ENCODE peak calls at places on chromosomes 6 and 20, in six cellular contexts. B, W, M, V, Y and H are unnamed samples.

GRCh38 chr6:134004714-134005113 is 47.7 kb downstream of the SLC2A12 start:
- DNase-seq in B (peak), W (no peak), M (no peak), V (no peak), Y (no peak), H (no peak)

GRCh38 chr20:6654490-6655247 is 112.8 kb upstream of the BMP2 start:
- DNase-seq in B (no peak), W (no peak), M (no peak), V (no peak), Y (peak), H (no peak)

GRCh38 chr6:128710305-128710704 is 172.6 kb upstream of the LAMA2 start:
- DNase-seq in B (peak), W (no peak), M (no peak), V (no peak), Y (no peak), H (no peak)

GRCh38 chr6:17470953-17471335 is 77.5 kb downstream of the CAP2 start:
- DNase-seq in B (peak), W (no peak), M (no peak), V (no peak), Y (peak), H (peak)

GRCh38 chr20:39986231-39986904 is 702.7 kb downstream of the MAFB start:
- DNase-seq in B (peak), W (peak), M (peak), V (no peak), Y (peak), H (no peak)

GRCh38 chr20:49948809-49949507 is 12.8 kb downstream of the RNF114 start:
- DNase-seq in B (peak), W (no peak), M (no peak), V (no peak), Y (peak), H (no peak)

GRCh38 chr6:31952140-31952805 is 6.4 kb downstream of the CFB start:
- DNase-seq in B (peak), W (no peak), M (peak), V (peak), Y (peak), H (peak)

GRCh38 chr20:38498909-38499308 is 26.3 kb downstream of the RALGAPB start:
- DNase-seq in B (peak), W (no peak), M (no peak), V (no peak), Y (no peak), H (no peak)

GRCh38 chr6:99282479-99283062 is 66.9 kb downstream of the FAXC start:
- DNase-seq in B (peak), W (no peak), M (no peak), V (no peak), Y (peak), H (no peak)

GRCh38 chr6:389622-390021 is 1.9 kb upstream of the IRF4 start:
- DNase-seq in B (no peak), W (no peak), M (no peak), V (no peak), Y (no peak), H (no peak)

GRCh38 chr6:15447546-15448232 is 201.8 kb downstream of the JARID2 start:
- DNase-seq in B (no peak), W (no peak), M (peak), V (no peak), Y (no peak), H (no peak)

GRCh38 chr20:61926253-61926613 is 139.4 kb downstream of the TAF4 start:
- DNase-seq in B (no peak), W (no peak), M (no peak), V (no peak), Y (no peak), H (no peak)

GRCh38 chr6:40356242-40356910 is 230.8 kb downstream of the LRFN2 start:
- DNase-seq in B (no peak), W (no peak), M (no peak), V (no peak), Y (no peak), H (no peak)

GRCh38 chr20:63941282-63942060 is 14.7 kb downstream of the UCKL1 start:
- DNase-seq in B (no peak), W (peak), M (no peak), V (peak), Y (no peak), H (no peak)

GRCh38 chr6:134590449-134590848 is 272.5 kb upstream of the SGK1 start:
- DNase-seq in B (peak), W (no peak), M (no peak), V (no peak), Y (no peak), H (peak)

GRCh38 chr20:54515788-54516324 is 40.5 kb downstream of the DOK5 start:
- DNase-seq in B (peak), W (no peak), M (no peak), V (no peak), Y (no peak), H (no peak)

GRCh38 chr6:88177961-88178464 is 11.9 kb upstream of the CNR1 start:
- DNase-seq in B (no peak), W (no peak), M (no peak), V (no peak), Y (no peak), H (peak)

GRCh38 chr20:37524221-37524700 is 3.2 kb downstream of the NNAT start:
- DNase-seq in B (no peak), W (no peak), M (no peak), V (no peak), Y (no peak), H (no peak)

GRCh38 chr20:14877616-14878015 is 540.2 kb upstream of the FLRT3 start:
- DNase-seq in B (no peak), W (no peak), M (no peak), V (no peak), Y (no peak), H (no peak)

GRCh38 chr20:58308680-58309527 is 611 bp upstream of the RAB22A start:
- DNase-seq in B (peak), W (no peak), M (peak), V (peak), Y (peak), H (no peak)

GRCh38 chr20:46951405-46951804 is 56.8 kb downstream of the EYA2 start:
- DNase-seq in B (peak), W (no peak), M (no peak), V (no peak), Y (no peak), H (no peak)

GRCh38 chr6:110656492-110656891 is 158.8 kb downstream of the CDK19 start:
- DNase-seq in B (no peak), W (no peak), M (no peak), V (no peak), Y (no peak), H (no peak)

DNA sequence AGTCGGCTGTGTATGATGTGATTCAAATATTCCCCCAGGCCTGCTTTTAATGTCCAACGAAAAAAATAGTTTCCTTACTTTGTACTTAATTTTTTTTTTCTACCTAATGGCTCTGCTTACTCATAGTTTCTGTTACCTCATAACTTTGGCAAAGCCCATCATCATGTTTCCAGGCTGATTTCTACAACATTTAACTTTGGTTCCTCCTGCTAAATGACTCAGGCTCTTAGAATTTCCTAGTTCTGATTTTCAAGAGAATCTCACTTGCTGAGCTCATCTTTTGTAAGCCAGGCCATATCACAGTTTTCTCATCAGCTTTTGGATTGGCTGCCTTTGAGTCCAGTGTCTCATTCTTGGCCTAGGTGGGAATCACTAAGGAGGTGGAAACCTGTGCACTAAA is 323.1 kb downstream of the HDGFL1 start:
- DNase-seq in B (peak), W (no peak), M (no peak), V (no peak), Y (peak), H (peak)
- H3K14ac ChIP-seq in B (peak), W (no peak), M (no peak), V (no peak), Y (no peak), H (no peak)

GRCh38 chr6:147744012-147744411 is 235.5 kb downstream of the SAMD5 start:
- DNase-seq in B (no peak), W (no peak), M (no peak), V (no peak), Y (no peak), H (no peak)
- H3K14ac ChIP-seq in B (no peak), W (no peak), M (no peak), V (no peak), Y (no peak), H (no peak)

GRCh38 chr20:23562721-23563342 is 5.5 kb downstream of the CST9L start:
- DNase-seq in B (no peak), W (no peak), M (no peak), V (no peak), Y (no peak), H (no peak)

GRCh38 chr20:23568320-23569011 is at the start of gene CST9L:
- DNase-seq in B (no peak), W (no peak), M (no peak), V (peak), Y (no peak), H (no peak)

GRCh38 chr20:23564927-23565326 is 3.4 kb downstream of the CST9L start:
- DNase-seq in B (no peak), W (no peak), M (no peak), V (no peak), Y (no peak), H (no peak)

GRCh38 chr20:23566199-23566932 is 1.9 kb downstream of the CST9L start:
- DNase-seq in B (no peak), W (no peak), M (no peak), V (peak), Y (no peak), H (no peak)

DNA sequence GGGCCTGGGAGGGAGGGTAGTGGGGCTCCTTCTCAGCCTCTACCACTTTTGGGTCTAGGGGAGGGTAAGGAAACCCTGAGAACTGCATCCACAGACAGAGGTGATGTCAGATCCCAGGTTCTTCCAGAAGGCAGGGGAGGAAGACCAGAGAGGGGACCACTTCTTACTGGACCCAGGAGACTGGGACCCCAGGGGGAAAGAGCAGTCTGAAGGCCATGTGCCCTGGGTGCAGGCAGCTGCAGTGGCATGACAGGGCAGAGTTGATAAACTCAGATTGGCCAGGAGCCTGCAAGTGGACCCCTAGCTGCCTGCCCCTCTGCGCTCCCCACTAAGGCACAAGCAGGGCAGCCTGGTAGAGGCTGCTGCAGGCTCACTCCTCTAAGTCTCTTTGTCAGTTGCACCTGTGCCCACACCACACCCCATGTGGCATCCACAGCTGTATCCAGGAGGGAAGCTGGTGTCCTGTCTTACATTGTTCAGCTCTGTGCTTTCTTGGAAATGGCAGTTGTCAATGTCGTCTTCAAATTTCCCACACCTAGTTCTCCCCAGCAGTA is 2.7 kb downstream of the CST9L start:
- DNase-seq in B (no peak), W (no peak), M (no peak), V (peak), Y (no peak), H (no peak)
- H3K14ac ChIP-seq in B (no peak), W (no peak), M (no peak), V (no peak), Y (no peak), H (no peak)

DNA sequence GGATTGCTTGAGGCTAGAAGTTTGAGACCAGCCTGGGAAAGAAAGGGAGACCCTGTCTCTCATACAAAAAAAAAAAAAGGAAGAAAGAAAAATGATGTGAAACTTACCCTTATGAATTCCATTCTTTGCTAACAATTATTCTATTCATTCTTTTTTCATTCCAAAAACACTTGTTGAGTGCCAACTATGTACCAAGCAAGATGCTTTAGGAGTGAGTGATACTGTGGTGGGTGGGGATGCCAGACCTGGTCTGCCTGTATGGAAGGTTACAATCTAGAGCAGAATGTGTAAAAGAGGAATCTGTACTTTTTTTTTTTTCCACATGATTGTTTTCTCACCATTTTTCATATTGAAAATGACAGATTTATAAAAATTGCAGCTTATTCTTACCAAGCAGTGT is 73.8 kb upstream of the TULP1 start:
- DNase-seq in B (no peak), W (no peak), M (no peak), V (no peak), Y (no peak), H (peak)
- H3K14ac ChIP-seq in B (peak), W (no peak), M (no peak), V (no peak), Y (no peak), H (no peak)

DNA sequence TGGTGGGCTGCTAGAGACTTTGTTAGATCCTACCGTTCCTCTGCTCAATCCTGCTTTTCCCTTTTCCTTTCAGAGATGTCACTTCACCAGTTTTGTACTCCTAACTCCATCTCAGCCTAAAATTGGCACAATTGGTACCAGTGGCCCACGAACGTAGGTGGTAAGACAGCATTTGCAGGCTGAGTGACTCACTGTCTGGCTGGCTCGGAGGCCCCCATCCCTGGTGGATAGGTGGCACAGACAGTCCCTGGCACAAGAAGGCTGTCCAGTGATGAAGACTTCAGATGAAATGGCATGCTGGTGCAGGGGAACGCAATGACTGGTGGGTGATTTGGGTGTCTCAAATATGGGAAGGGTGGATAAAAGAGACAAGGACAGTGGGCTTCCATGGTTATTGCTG is 11.1 kb downstream of the HEBP2 start:
- DNase-seq in B (no peak), W (no peak), M (no peak), V (no peak), Y (no peak), H (no peak)
- H3K14ac ChIP-seq in B (no peak), W (no peak), M (no peak), V (no peak), Y (no peak), H (no peak)

GRCh38 chr6:28586273-28586672 is 60.6 kb downstream of the GPX5 start:
- DNase-seq in B (no peak), W (no peak), M (no peak), V (no peak), Y (no peak), H (peak)

GRCh38 chr6:28585335-28585734 is 59.7 kb downstream of the GPX5 start:
- DNase-seq in B (peak), W (no peak), M (no peak), V (no peak), Y (peak), H (peak)

GRCh38 chr6:28589234-28589951 is 63.7 kb downstream of the GPX5 start:
- DNase-seq in B (peak), W (peak), M (peak), V (peak), Y (peak), H (peak)

GRCh38 chr6:28587746-28588075 is 62.0 kb downstream of the GPX5 start:
- DNase-seq in B (no peak), W (no peak), M (no peak), V (no peak), Y (peak), H (peak)

GRCh38 chr6:28587011-28587745 is 61.5 kb downstream of the GPX5 start:
- DNase-seq in B (no peak), W (peak), M (no peak), V (peak), Y (peak), H (peak)
- H3K14ac ChIP-seq in B (no peak), W (no peak), M (no peak), V (peak), Y (peak), H (peak)

GRCh38 chr6:24778121-24778520 is 3.4 kb downstream of the GMNN start:
- DNase-seq in B (no peak), W (no peak), M (no peak), V (no peak), Y (no peak), H (no peak)

GRCh38 chr6:24779416-24779815 is 4.7 kb downstream of the GMNN start:
- DNase-seq in B (peak), W (no peak), M (no peak), V (no peak), Y (no peak), H (peak)

GRCh38 chr6:24780206-24780605 is 5.5 kb downstream of the GMNN start:
- DNase-seq in B (peak), W (no peak), M (no peak), V (no peak), Y (no peak), H (no peak)

GRCh38 chr6:24777227-24777626 is 2.5 kb downstream of the GMNN start:
- DNase-seq in B (no peak), W (no peak), M (no peak), V (no peak), Y (no peak), H (no peak)

GRCh38 chr6:24778878-24779277 is 4.1 kb downstream of the GMNN start:
- DNase-seq in B (no peak), W (no peak), M (no peak), V (no peak), Y (no peak), H (no peak)
- H3K14ac ChIP-seq in B (no peak), W (no peak), M (no peak), V (no peak), Y (no peak), H (no peak)

GRCh38 chr20:21028436-21028835 is 77.7 kb downstream of the LINC00237 start:
- DNase-seq in B (no peak), W (no peak), M (no peak), V (no peak), Y (no peak), H (no peak)
- H3K14ac ChIP-seq in B (no peak), W (no peak), M (no peak), V (no peak), Y (no peak), H (no peak)

GRCh38 chr20:56628873-56629463 is at the start of gene TFAP2C:
- DNase-seq in B (no peak), W (no peak), M (peak), V (peak), Y (peak), H (peak)

GRCh38 chr20:56628015-56628872 is 862 bp upstream of the TFAP2C start:
- DNase-seq in B (no peak), W (no peak), M (no peak), V (peak), Y (peak), H (peak)

GRCh38 chr20:56625837-56626236 is 3.3 kb upstream of the TFAP2C start:
- DNase-seq in B (no peak), W (no peak), M (no peak), V (no peak), Y (peak), H (no peak)

GRCh38 chr20:56626367-56627121 is 2.6 kb upstream of the TFAP2C start:
- DNase-seq in B (no peak), W (peak), M (peak), V (peak), Y (peak), H (peak)

GRCh38 chr20:56627122-56628014 is 1.7 kb upstream of the TFAP2C start:
- DNase-seq in B (no peak), W (no peak), M (no peak), V (peak), Y (peak), H (no peak)
- H3K14ac ChIP-seq in B (no peak), W (no peak), M (no peak), V (no peak), Y (no peak), H (peak)